ENCODE peak calls at places on chromosomes 7 and 10, in nine cellular contexts. Y is PC-3; N is psoas muscle; D is gastrocnemius medialis; Z is body of pancreas; P is bronchial epithelial cell; T is K562; R is CD4-positive, alpha-beta T cell; S is HCT116. H is an unnamed sample.

GRCh38 chr10:116771101-116771705 is 28.8 kb upstream of the HSPA12A start:
- DNase-seq in T (no peak), Z (peak), Y (peak), S (no peak), D (peak), R (no peak), N (peak), P (peak), H (peak)

GRCh38 chr10:8298871-8299570 is 244.5 kb downstream of the GATA3 start:
- DNase-seq in N (no peak), S (no peak), Z (no peak), P (no peak), Y (no peak), D (no peak), R (no peak), T (no peak), H (no peak)

GRCh38 chr10:11088709-11089108 is 71.0 kb downstream of the CELF2 start:
- DNase-seq in Y (no peak), P (no peak), S (no peak), T (no peak), N (no peak), D (no peak), R (no peak), Z (no peak), H (no peak)

GRCh38 chr7:157266272-157266671 is 70.5 kb upstream of the DNAJB6 start:
- DNase-seq in Z (no peak), P (no peak), N (no peak), T (no peak), Y (no peak), D (no peak), S (no peak), R (no peak), H (no peak)

GRCh38 chr10:99393683-99394082 is 36.7 kb downstream of the GOT1 start:
- DNase-seq in Z (no peak), S (no peak), D (no peak), R (no peak), N (no peak), T (peak), Y (no peak), P (no peak), H (no peak)

GRCh38 chr10:1633783-1634182 is 103.5 kb downstream of the ADARB2 start:
- DNase-seq in T (no peak), Y (no peak), N (no peak), P (no peak), R (no peak), Z (no peak), S (no peak), D (no peak), H (no peak)

GRCh38 chr10:49662169-49662830 is 17.2 kb upstream of the C10orf53 start:
- DNase-seq in P (no peak), N (no peak), D (no peak), Z (no peak), Y (no peak), T (no peak), R (no peak), S (no peak), H (no peak)

GRCh38 chr10:27426948-27427467 is 77.1 kb upstream of the RAB18 start:
- DNase-seq in N (no peak), Y (peak), S (no peak), P (peak), T (no peak), Z (no peak), R (no peak), D (no peak), H (no peak)

GRCh38 chr7:3033136-3033535 is 10.5 kb downstream of the CARD11 start:
- DNase-seq in Z (no peak), S (no peak), Y (no peak), D (no peak), R (peak), P (no peak), N (no peak), T (no peak), H (no peak)

GRCh38 chr7:151690597-151690996 is 170.9 kb upstream of the RHEB start:
- DNase-seq in T (no peak), Y (peak), Z (no peak), P (peak), R (no peak), D (no peak), S (no peak), N (no peak), H (no peak)

GRCh38 chr7:101804642-101805401 is 12.6 kb upstream of the CUX1 start:
- DNase-seq in P (peak), N (no peak), Z (peak), D (no peak), Y (peak), S (peak), T (peak), R (no peak), H (no peak)

GRCh38 chr7:33916357-33917081 is 11.2 kb downstream of the BMPER start:
- DNase-seq in T (no peak), R (no peak), S (no peak), Y (peak), N (no peak), Z (no peak), D (no peak), P (peak), H (no peak)

DNA sequence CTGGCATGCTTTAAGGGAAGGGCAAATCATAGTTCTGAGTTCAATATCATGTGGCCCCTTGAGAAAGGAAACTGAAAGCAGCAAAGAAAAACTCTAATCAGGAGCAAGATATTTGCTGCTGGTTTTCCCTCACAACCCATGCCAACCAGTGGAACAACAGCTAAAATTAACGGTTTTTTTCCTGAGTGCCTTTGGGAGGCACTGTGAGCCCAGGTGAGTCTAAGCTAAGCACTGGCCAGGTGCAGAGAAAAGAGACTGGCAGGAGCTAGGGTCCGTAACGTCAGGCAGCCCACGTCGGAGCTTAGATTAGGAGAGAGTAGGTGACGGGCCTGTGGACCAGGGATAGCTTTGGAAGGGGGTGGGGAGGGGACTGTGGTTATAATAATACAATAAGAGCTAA is 97.7 kb upstream of the PALS2 start:
- DNase-seq in N (no peak), D (no peak), Z (no peak), P (no peak), Y (no peak), R (no peak), T (no peak), S (no peak), H (no peak)
- TF ChIP-seq CTCF in N (no peak), D (no peak), Z (no peak), P (no peak), Y (no peak), R (no peak), T (no peak), S (peak), H (no peak)

DNA sequence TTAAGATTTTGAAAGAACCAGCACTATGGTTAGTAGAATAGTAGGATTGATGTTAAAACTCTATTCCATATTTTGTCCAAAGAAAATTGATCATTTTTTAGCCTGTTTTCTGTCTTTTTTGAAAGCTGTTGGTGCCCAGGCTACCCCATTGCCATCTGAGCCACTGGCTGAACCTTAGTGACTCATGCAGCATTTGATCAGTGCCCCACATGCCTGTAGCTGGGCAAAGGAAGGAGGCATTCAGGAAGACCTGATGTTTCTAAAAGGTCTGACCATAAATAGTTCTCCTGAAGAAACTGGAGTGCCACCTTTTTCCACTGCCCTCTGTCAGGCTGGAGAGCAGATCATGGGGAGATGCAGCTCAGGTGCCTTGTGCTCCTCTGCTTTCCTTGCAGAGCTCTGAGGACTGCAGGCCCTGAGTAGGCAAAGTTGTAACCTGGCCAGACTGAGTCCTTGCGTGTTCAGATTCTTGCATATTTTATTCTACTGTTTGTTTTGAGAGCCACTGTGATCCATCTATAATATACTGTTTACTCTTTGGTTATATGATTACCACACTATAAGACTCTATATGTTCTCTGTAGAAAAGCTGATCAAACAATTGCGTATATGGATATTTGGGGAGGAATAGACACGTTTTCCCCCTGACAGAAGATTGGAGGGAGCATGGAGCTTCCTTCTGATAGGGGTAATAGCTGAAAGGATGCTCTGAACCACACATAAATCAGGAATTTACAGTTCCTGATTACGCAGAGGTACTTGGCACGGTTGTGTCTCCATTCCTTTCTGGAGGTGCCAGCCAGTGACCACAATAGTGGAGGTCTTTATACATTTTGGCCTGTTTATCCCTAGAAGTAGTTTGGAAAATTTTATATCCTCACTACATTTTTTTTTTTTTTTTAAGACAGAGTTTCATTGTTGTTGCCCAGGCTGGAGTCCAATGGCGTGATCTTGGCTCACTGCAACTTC is 48.9 kb upstream of the GJD4 start:
- DNase-seq in P (peak), R (no peak), Y (peak), N (no peak), S (no peak), D (peak), Z (no peak), T (no peak), H (no peak)
- TF ChIP-seq CTCF in P (no peak), R (no peak), Y (no peak), N (no peak), S (no peak), D (no peak), Z (no peak), T (no peak), H (no peak)

GRCh38 chr7:127350586-127350985 is 41.9 kb downstream of the ZNF800 start:
- DNase-seq in N (no peak), S (no peak), P (no peak), Z (peak), R (no peak), D (no peak), T (no peak), Y (no peak), H (no peak)

GRCh38 chr7:127349881-127350280 is 42.6 kb downstream of the ZNF800 start:
- DNase-seq in D (no peak), T (no peak), R (no peak), N (no peak), P (no peak), S (no peak), Y (no peak), Z (no peak), H (no peak)

GRCh38 chr7:127348247-127348631 is 44.3 kb downstream of the ZNF800 start:
- DNase-seq in T (no peak), Y (no peak), P (peak), D (no peak), Z (no peak), R (no peak), S (no peak), N (no peak), H (no peak)

GRCh38 chr7:127346575-127347256 is 45.8 kb downstream of the ZNF800 start:
- DNase-seq in Z (no peak), P (no peak), S (no peak), R (no peak), D (no peak), N (no peak), Y (no peak), T (no peak), H (no peak)

DNA sequence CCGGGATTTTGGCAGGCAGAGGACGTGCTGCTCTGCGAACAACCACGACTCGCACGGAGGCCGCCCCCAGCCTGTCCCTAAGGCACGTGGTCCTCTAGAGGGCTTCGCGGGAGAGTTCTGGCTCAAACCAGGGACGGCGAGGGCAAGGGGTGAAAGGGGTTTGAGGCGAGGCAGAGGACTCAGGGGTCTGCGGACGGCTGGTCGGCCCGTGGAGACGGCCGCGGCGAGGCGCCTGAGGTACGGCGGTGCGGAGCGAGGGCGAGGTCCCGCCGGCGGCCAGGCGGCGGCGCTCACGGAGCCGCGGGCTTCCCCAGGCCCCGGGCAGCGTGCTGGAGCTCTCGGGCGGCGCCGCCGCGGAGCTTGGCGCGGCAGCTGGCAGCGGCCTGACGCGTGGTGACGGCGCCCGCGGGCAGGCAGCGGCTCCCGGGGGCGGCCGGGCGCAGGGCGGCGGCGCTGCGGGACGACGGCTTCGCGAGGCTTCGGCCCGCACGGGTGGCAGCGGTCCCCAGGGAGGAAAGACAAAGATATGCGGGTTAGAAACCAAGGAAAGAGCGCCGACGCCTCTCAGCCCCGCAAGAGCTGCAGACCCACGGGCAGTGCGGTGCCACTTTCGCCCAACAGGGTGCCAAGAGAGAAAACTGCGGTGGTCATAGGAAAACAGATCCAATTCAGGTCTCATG is 44.8 kb downstream of the ZNF800 start:
- DNase-seq in T (peak), Y (peak), R (peak), N (peak), P (peak), Z (peak), S (no peak), D (peak), H (peak)
- TF ChIP-seq CTCF in T (peak), Y (peak), R (peak), N (peak), P (peak), Z (peak), S (no peak), D (peak), H (peak)

DNA sequence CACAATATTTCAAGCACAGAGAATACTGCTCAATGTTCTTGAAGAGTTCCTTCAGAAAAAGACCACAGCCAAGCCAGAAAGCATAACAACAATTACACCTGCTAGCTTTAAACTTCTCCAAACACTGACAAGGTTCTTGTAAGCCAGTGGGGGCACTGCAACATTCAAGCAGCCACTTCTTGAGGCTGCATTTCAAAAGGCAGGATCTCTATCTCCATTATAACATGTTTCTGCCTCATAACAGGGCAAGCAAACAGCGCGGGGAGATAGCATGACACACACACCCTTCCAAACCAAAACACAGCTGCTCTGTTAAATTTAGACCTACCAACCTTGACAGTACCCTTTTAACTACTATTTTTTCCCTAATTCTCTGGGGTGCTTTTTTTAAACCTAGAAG is 30.8 kb downstream of the CHCHD3 start:
- DNase-seq in P (no peak), S (no peak), Y (no peak), N (no peak), D (no peak), Z (peak), T (peak), R (no peak), H (no peak)
- TF ChIP-seq CTCF in P (peak), S (no peak), Y (peak), N (peak), D (no peak), Z (no peak), T (peak), R (no peak), H (no peak)

GRCh38 chr10:83994351-83994750 is 145.0 kb upstream of the GHITM start:
- DNase-seq in S (no peak), T (no peak), P (no peak), N (no peak), Z (no peak), Y (no peak), R (no peak), D (no peak), H (no peak)
- TF ChIP-seq CTCF in S (no peak), T (no peak), P (no peak), N (no peak), Z (no peak), Y (no peak), R (no peak), D (no peak), H (no peak)

DNA sequence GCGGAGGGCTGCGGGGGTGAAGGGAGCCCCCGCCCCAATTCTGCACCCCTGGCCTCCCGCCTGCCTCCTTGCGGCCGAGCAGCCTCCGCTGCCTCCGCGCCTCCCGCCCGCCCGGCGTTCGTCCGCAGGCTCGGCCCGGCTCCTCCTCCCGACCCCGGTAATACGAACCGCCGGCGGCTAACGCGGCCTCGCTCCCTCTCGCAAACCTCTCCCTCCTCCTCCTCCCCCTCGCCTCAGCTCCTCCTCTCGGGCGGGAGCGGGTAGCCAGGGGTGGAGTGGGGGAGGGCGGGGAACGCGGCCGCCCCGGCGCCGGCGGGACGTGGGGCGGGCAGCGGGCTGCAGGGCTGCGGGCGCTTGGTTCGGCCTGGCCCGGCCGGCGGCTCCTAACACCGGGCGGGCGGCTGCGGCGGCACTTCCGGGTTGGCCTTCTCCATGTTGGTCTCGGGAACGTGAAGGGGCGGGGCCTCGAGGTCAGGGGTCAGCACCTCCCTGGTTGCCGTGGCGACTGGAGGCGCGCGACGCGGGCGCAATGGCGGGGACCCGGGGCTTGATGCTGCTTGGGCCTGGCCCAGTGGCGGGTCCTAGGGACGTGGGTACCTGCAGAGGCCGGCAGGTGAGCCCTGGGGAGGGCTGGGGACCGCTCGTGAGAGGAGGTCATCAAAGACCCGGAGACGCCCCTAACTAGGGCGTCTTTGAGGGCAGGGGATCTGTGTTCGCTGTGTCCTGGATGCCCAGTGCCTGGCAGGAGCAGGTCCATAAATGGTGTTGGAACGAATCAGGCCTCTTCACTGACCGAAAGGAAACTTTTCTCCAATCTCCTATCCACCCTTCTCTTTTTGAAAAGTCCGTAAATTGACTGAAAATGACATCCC is at the start of gene RAB11FIP2:
- DNase-seq in R (peak), Y (peak), D (peak), S (peak), P (peak), N (peak), T (peak), Z (peak), H (peak)
- TF ChIP-seq CTCF in R (no peak), Y (no peak), D (no peak), S (no peak), P (peak), N (peak), T (no peak), Z (no peak), H (no peak)

GRCh38 chr7:108596560-108596959 is 26.9 kb downstream of the DNAJB9 start:
- DNase-seq in T (no peak), P (no peak), N (no peak), D (no peak), Y (no peak), R (no peak), Z (no peak), S (no peak), H (no peak)

GRCh38 chr7:108589874-108590273 is 20.2 kb downstream of the DNAJB9 start:
- DNase-seq in P (no peak), D (no peak), T (no peak), N (no peak), R (no peak), Y (no peak), Z (no peak), S (no peak), H (no peak)

GRCh38 chr7:108598153-108598552 is 28.5 kb downstream of the DNAJB9 start:
- DNase-seq in T (no peak), D (no peak), R (no peak), S (no peak), P (no peak), N (no peak), Y (no peak), Z (peak), H (no peak)

GRCh38 chr7:108592633-108593277 is 23.1 kb downstream of the DNAJB9 start:
- DNase-seq in T (peak), S (no peak), N (no peak), Y (peak), P (no peak), D (no peak), R (no peak), Z (no peak), H (no peak)
- TF ChIP-seq CTCF in T (peak), S (no peak), N (no peak), Y (peak), P (peak), D (no peak), R (no peak), Z (no peak), H (no peak)

DNA sequence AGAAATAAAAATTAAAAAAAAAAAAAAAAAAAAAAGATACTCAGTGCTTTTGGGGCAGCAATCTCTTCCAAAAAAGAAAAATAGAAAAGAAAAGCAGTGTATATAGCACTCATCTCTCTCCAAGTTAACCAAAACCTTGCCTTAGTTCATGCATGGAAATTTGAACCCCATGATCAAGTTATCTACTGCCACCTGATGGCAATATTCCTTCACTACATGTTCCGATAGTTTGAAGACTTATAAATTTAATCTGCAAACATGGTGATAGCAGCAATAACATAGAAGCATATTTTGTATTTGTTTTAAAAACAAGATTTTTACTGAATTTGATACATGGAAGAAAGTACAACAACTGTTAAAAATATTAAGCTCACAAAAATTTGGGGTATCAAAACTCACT is 48.6 kb upstream of the SLIT1 start:
- DNase-seq in Y (peak), D (no peak), T (peak), P (peak), N (no peak), R (no peak), Z (no peak), S (peak), H (no peak)
- TF ChIP-seq CTCF in Y (peak), D (peak), T (peak), P (peak), N (peak), R (peak), Z (peak), S (peak), H (peak)

GRCh38 chr7:107387573-107388219 is 82.2 kb upstream of the GPR22 start:
- DNase-seq in P (no peak), T (peak), Z (no peak), N (no peak), R (no peak), S (no peak), Y (peak), D (no peak), H (no peak)

GRCh38 chr7:107386543-107386900 is 83.3 kb upstream of the GPR22 start:
- DNase-seq in Z (no peak), R (no peak), T (no peak), D (no peak), N (no peak), P (no peak), S (no peak), Y (no peak), H (no peak)

GRCh38 chr7:107384025-107384424 is 85.8 kb upstream of the GPR22 start:
- DNase-seq in P (no peak), N (no peak), Y (no peak), T (peak), S (no peak), R (no peak), Z (no peak), D (no peak), H (no peak)

GRCh38 chr7:107388604-107389003 is 81.3 kb upstream of the GPR22 start:
- DNase-seq in R (no peak), Z (no peak), T (no peak), D (no peak), P (no peak), S (no peak), N (no peak), Y (no peak), H (no peak)

GRCh38 chr7:107387077-107387476 is 82.8 kb upstream of the GPR22 start:
- DNase-seq in Z (no peak), Y (no peak), R (no peak), P (no peak), T (peak), N (peak), D (no peak), S (no peak), H (no peak)
- TF ChIP-seq CTCF in Z (no peak), Y (no peak), R (no peak), P (no peak), T (no peak), N (no peak), D (no peak), S (no peak), H (no peak)